ENCODE peak calls at places on chromosomes 1 and 21, in four cellular contexts. C is K562, M is transverse colon, J is breast epithelium. O is an unnamed sample.

GRCh38 chr1:8197493-8198282 is 120.2 kb upstream of the SLC45A1 start:
- DNase-seq in C (peak; percentile 98), M (peak; percentile 60), J (peak; percentile 70), O (peak; percentile 73)

GRCh38 chr1:234881893-234882771 is 246.5 kb downstream of the TOMM20 start:
- DNase-seq in C (no peak), M (no peak), J (no peak), O (no peak)

GRCh38 chr1:18918417-18918816 is 16.1 kb upstream of the ALDH4A1 start:
- DNase-seq in C (no peak), M (no peak), J (no peak), O (no peak)

GRCh38 chr1:99441234-99442095 is 177.2 kb downstream of the PLPPR4 start:
- DNase-seq in C (no peak), M (no peak), J (no peak), O (no peak)

GRCh38 chr1:110433803-110434202 is 17.1 kb upstream of the PROK1 start:
- DNase-seq in C (peak; percentile 82), M (no peak), J (no peak), O (no peak)

GRCh38 chr1:215824245-215824644 is 257.1 kb downstream of the KCTD3 start:
- DNase-seq in C (no peak), M (no peak), J (no peak), O (no peak)

GRCh38 chr1:84504580-84505021 is 1.6 kb upstream of the SPATA1 start:
- DNase-seq in C (peak; percentile 53), M (no peak), J (no peak), O (no peak)

GRCh38 chr1:5644281-5645134 is 347.7 kb downstream of the NPHP4 start:
- DNase-seq in C (no peak), M (no peak), J (peak; percentile 20), O (no peak)

GRCh38 chr1:116382857-116383256 is 9.8 kb downstream of the ATP1A1 start:
- DNase-seq in C (peak; percentile 67), M (no peak), J (no peak), O (no peak)

GRCh38 chr1:229273507-229274232 is 2.8 kb downstream of the RAB4A start:
- DNase-seq in C (no peak), M (no peak), J (no peak), O (peak; percentile 75)

GRCh38 chr1:227999056-227999930 is 7.5 kb upstream of the WNT3A start:
- DNase-seq in C (peak; percentile 56), M (peak; percentile 62), J (peak; percentile 67), O (peak; percentile 65)

GRCh38 chr1:9065213-9065751 is 4.2 kb downstream of the SLC2A5 start:
- DNase-seq in C (no peak), M (no peak), J (no peak), O (no peak)

GRCh38 chr21:21159253-21159899 is 161.2 kb downstream of the NCAM2 start:
- DNase-seq in C (peak; percentile 56), M (no peak), J (no peak), O (no peak)

GRCh38 chr1:91778964-91779363 is 107.0 kb downstream of the TGFBR3 start:
- DNase-seq in C (no peak), M (no peak), J (no peak), O (no peak)

GRCh38 chr1:201732351-201732750 is 96.6 kb upstream of the IPO9 start:
- DNase-seq in C (no peak), M (no peak), J (no peak), O (no peak)

GRCh38 chr1:182968846-182969734 is 16.1 kb upstream of the SHCBP1L start:
- DNase-seq in C (no peak), M (no peak), J (no peak), O (no peak)

GRCh38 chr1:230107941-230108340 is 40.9 kb downstream of the GALNT2 start:
- DNase-seq in C (no peak), M (no peak), J (no peak), O (no peak)

GRCh38 chr1:23214640-23215039 is 2.7 kb downstream of the HTR1D start:
- DNase-seq in C (peak; percentile 25), M (no peak), J (no peak), O (no peak)

GRCh38 chr1:167518331-167518700 is at the start of gene CD247:
- DNase-seq in C (no peak), M (peak; percentile 29), J (no peak), O (no peak)

GRCh38 chr1:153251562-153251961 is 7.9 kb upstream of the LORICRIN start:
- DNase-seq in C (no peak), M (no peak), J (no peak), O (no peak)

GRCh38 chr1:241464985-241465384 is 54.6 kb downstream of the FH start:
- DNase-seq in C (peak; percentile 12), M (no peak), J (no peak), O (no peak)

GRCh38 chr1:222889445-222889844 is 74.6 kb downstream of the DISP1 start:
- DNase-seq in C (no peak), M (no peak), J (no peak), O (no peak)

GRCh38 chr1:156875067-156875615 is 14.5 kb downstream of the NTRK1 start:
- DNase-seq in C (no peak), M (no peak), J (no peak), O (no peak)

GRCh38 chr21:45695086-45695485 is 51.6 kb downstream of the PCBP3 start:
- DNase-seq in C (no peak), M (no peak), J (no peak), O (no peak)

GRCh38 chr1:230827081-230827681 is 41.1 kb downstream of the C1orf198 start:
- DNase-seq in C (no peak), M (no peak), J (no peak), O (no peak)

GRCh38 chr21:21114456-21114855 is 116.2 kb downstream of the NCAM2 start:
- DNase-seq in C (no peak), M (no peak), J (no peak), O (no peak)

GRCh38 chr1:218473527-218473926 is 128.4 kb downstream of the TGFB2 start:
- DNase-seq in C (no peak), M (no peak), J (no peak), O (no peak)
- TF ChIP-seq POLR2A in C (no peak), M (no peak), J (no peak), O (no peak)

GRCh38 chr1:168726311-168726710 is 2.7 kb downstream of the DPT start:
- DNase-seq in C (no peak), M (no peak), J (no peak), O (no peak)
- H3K27ac ChIP-seq in C (no peak overlapping the region), M (no peak overlapping the region), J (peak overlapping the region; percentile 2), O (no peak overlapping the region)

GRCh38 chr1:40255231-40255630 is 2.8 kb upstream of the ZMPSTE24 start:
- DNase-seq in C (no peak), M (no peak), J (no peak), O (no peak)

GRCh38 chr1:40256401-40257084 is 1.5 kb upstream of the ZMPSTE24 start:
- DNase-seq in C (no peak), M (no peak), J (no peak), O (no peak)

GRCh38 chr1:40257313-40257687 is 736 bp upstream of the ZMPSTE24 start:
- DNase-seq in C (no peak), M (no peak), J (no peak), O (peak; percentile 11)

GRCh38 chr1:40258445-40258769 is 371 bp downstream of the ZMPSTE24 start:
- DNase-seq in C (no peak), M (no peak), J (no peak), O (no peak)

GRCh38 chr1:40257688-40258444 is at the start of gene ZMPSTE24:
- DNase-seq in C (peak; percentile 99), M (peak; percentile 96), J (peak; percentile 95), O (peak; percentile 94)
- TF ChIP-seq POLR2AphosphoS5 in C (peak; percentile 90), M (peak; percentile 69), J (peak; percentile 87), O (peak; percentile 92)

GRCh38 chr1:94272388-94272787 is 35.0 kb upstream of the ARHGAP29 start:
- DNase-seq in C (no peak), M (no peak), J (no peak), O (no peak)

GRCh38 chr1:94273111-94273510 is 35.7 kb upstream of the ARHGAP29 start:
- DNase-seq in C (no peak), M (no peak), J (no peak), O (no peak)

GRCh38 chr1:94276900-94277581 is 39.7 kb upstream of the ARHGAP29 start:
- DNase-seq in C (no peak), M (no peak), J (no peak), O (no peak)

GRCh38 chr1:94275116-94275515 is 37.7 kb upstream of the ARHGAP29 start:
- DNase-seq in C (no peak), M (no peak), J (no peak), O (no peak)

GRCh38 chr1:94274561-94274960 is 37.2 kb upstream of the ARHGAP29 start:
- DNase-seq in C (no peak), M (no peak), J (no peak), O (no peak)
- TF ChIP-seq POLR2A in C (no peak), M (no peak), J (no peak), O (no peak)

O was measured in prostate gland.